ENCODE peak calls at places on chromosome 14, in ten cellular contexts. J is CD4-positive, alpha-beta T cell; A is heart right ventricle; O is upper lobe of left lung; F is progenitor cell of endocrine pancreas; N is tibial artery; Q is IMR-90; S is neural crest cell; G is GM10248; U is adrenal gland. K is an unnamed sample.

GRCh38 chr14:37197421-37198272 is at the start of gene MIPOL1:
- DNase-seq in F (peak), J (no peak), Q (peak), A (peak), G (no peak), O (peak), U (peak), S (peak), N (peak), K (no peak)

GRCh38 chr14:68583527-68584275 is 209.2 kb downstream of the ZFP36L1 start:
- DNase-seq in A (no peak), N (peak), S (no peak), J (no peak), O (peak), Q (no peak), F (no peak), U (no peak), G (no peak), K (no peak)

GRCh38 chr14:38350102-38350501 is 94.2 kb upstream of the CLEC14A start:
- DNase-seq in A (no peak), S (no peak), U (no peak), F (no peak), J (no peak), G (no peak), N (no peak), O (no peak), Q (no peak), K (no peak)

GRCh38 chr14:63633801-63634200 is 7.9 kb downstream of the WDR89 start:
- DNase-seq in U (no peak), F (no peak), N (no peak), O (no peak), A (no peak), J (no peak), G (no peak), S (no peak), Q (no peak), K (no peak)

GRCh38 chr14:20413785-20414117 is 450 bp upstream of the TEP1 start:
- DNase-seq in G (peak), F (no peak), U (no peak), J (no peak), Q (no peak), N (no peak), A (no peak), O (peak), S (no peak), K (no peak)

GRCh38 chr14:70416717-70417349 is at the start of gene SYNJ2BP:
- DNase-seq in U (peak), Q (peak), J (peak), S (peak), A (peak), O (peak), F (peak), G (peak), N (peak), K (peak)

GRCh38 chr14:56216631-56217379 is 98.6 kb downstream of the PELI2 start:
- DNase-seq in A (peak), S (no peak), O (peak), F (no peak), U (peak), J (no peak), Q (peak), G (no peak), N (no peak), K (no peak)

GRCh38 chr14:72855913-72856312 is 38.0 kb downstream of the DPF3 start:
- DNase-seq in O (no peak), G (no peak), Q (peak), N (no peak), A (no peak), J (no peak), S (no peak), U (no peak), F (no peak), K (no peak)

DNA sequence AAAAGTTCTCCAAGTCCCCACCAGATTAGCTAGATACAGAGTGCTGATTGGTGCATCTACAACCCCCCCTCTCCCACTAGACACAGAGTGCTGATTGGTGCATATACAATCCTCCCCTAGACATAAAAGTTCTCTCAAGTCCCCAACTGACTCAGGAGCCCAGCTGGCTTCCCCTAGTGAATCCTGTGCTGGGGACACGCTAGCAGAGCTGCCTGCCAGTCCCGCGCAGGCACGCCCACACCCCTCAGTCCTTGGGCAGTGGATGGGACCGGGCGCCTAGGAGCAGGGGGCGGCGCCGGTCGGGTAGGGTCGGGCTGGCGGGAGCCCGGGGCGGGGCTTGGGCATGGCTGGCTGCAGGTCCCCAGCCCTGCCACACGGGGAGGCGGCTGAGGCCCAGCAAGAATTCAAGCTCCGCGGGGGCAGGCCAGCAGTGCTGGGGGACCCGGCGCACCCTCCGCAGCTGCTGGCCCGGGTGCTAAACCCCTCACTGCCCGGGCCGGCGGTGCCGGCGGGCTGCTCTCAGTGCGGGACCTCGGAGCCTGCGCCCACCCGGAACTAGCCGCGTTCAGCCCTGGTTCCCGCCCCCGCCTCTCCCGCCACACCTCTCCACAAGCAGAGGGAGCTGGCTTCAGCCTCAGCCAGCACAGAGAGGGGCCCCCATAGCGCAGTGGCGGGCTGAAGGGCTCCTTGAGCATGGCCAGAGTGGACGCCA is 64.3 kb upstream of the DDHD1 start:
- DNase-seq in S (peak), F (peak), A (peak), N (peak), O (peak), J (peak), G (peak), Q (peak), U (peak), K (peak)
- TF ChIP-seq CTCF in S (peak), F (peak), A (peak), N (peak), O (peak), J (peak), G (peak), Q (peak), U (peak), K (no peak)

GRCh38 chr14:23052182-23052623 is 5.1 kb downstream of the CDH24 start:
- DNase-seq in G (no peak), U (no peak), J (no peak), N (no peak), O (no peak), S (no peak), A (no peak), F (no peak), Q (no peak), K (no peak)
- TF ChIP-seq CTCF in G (no peak), U (no peak), J (no peak), N (no peak), O (no peak), S (no peak), A (peak), F (no peak), Q (peak), K (no peak)

GRCh38 chr14:28751467-28752058 is 15.0 kb upstream of the FOXG1 start:
- DNase-seq in F (peak), O (no peak), A (no peak), U (peak), S (peak), N (no peak), G (no peak), Q (peak), J (no peak), K (no peak)
- TF ChIP-seq CTCF in F (peak), O (peak), A (peak), U (peak), S (peak), N (peak), G (peak), Q (peak), J (no peak), K (no peak)

GRCh38 chr14:96567289-96567899 is 65.2 kb downstream of the PAPOLA start:
- DNase-seq in G (peak), N (no peak), U (no peak), S (no peak), A (no peak), J (no peak), O (no peak), Q (peak), F (no peak), K (no peak)
- TF ChIP-seq CTCF in G (peak), N (peak), U (peak), S (peak), A (peak), J (peak), O (peak), Q (peak), F (peak), K (no peak)

GRCh38 chr14:62117010-62117717 is 354.9 kb downstream of the SNAPC1 start:
- DNase-seq in O (peak), F (peak), A (peak), S (peak), Q (peak), U (peak), G (peak), J (peak), N (peak), K (peak)
- TF ChIP-seq CTCF in O (peak), F (peak), A (peak), S (peak), Q (peak), U (peak), G (peak), J (peak), N (peak), K (no peak)

DNA sequence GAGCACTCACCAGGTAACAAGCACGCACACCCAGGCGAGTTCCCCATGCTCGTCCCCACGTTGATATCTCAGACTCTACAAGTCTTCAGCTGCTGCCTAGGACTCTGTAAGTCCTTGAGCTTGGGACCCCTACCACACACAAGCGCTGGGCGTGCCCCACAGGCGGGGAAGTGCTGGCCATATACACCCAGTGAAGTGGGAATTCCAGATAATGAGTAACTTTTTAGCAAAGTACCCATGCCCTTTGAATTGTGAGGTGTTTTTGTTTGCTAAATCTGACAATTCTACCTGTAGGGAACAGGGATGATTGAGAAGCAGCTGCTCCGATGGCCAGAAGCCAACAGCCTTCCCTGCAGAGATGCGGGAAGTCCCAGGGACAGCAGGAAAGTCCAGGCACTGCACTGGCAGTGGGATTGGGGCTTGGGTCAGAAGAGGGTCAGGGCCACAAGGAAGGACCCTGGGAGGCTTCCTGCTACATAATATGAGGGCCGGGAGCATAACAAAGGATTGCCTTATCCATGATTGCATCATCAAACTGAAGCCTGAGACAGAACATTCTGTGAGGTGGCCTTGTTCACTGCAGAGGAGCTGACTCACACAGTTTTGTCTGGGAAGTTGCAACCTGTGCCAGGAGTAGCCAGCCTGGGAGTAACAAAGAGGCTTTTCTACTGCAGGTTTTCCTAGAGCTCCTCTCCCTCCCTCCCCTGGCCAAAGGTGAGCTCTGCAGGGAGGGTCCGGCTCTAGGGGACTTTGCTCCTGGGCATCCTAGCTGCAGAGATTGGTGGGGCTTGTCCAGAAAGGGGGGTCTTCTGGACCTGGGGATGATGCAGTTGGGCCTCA is 13.2 kb upstream of the SERPINA3 start:
- DNase-seq in Q (peak), U (peak), N (peak), A (peak), F (peak), J (no peak), G (no peak), S (peak), O (peak), K (no peak)
- TF ChIP-seq CTCF in Q (no peak), U (peak), N (no peak), A (no peak), F (peak), J (no peak), G (no peak), S (no peak), O (no peak), K (no peak)

GRCh38 chr14:95348395-95349080 is 28.8 kb upstream of the CLMN start:
- DNase-seq in S (no peak), N (no peak), Q (no peak), J (no peak), O (peak), U (no peak), A (no peak), G (no peak), F (no peak), K (no peak)
- TF ChIP-seq CTCF in S (no peak), N (no peak), Q (no peak), J (no peak), O (no peak), U (no peak), A (no peak), G (no peak), F (no peak), K (no peak)

DNA sequence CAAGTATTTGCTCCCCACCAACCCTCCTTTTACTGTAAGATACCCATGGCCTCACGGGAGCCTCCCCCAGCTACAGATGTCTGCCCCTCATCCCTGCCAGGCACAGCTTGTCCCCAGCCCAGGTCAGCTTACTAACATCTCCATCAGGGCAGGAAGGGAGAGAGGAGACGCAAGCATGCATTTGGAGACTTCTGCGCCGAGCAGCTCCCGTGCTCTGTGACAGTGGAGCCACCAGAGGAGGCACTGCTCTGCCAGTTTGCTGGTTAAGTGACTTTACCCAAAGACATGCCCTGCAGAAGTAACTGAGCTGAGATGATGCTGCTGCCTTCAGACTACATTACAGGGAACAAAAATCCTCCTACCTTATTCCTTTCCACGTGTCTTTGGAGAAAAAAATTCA is 133.4 kb downstream of the ESRRB start:
- DNase-seq in O (no peak), A (no peak), N (no peak), Q (no peak), U (no peak), F (no peak), G (no peak), S (no peak), J (no peak), K (no peak)
- TF ChIP-seq CTCF in O (no peak), A (no peak), N (no peak), Q (no peak), U (no peak), F (no peak), G (no peak), S (no peak), J (no peak), K (no peak)

K was measured in activated B cell treated with CpG ODN at 0.5 μM for 24 hours.